ENCODE peak calls at places on chromosomes 6 and 20, in ten cellular contexts. B is AG10803, E is lung, K is nephron progenitor cell, X is body of pancreas, M is MM.1S, I is adrenal gland, H is B cell, A is AG09309, U is GM20000. D is an unnamed sample.

GRCh38 chr6:145733207-145733606 is 2.1 kb downstream of the EPM2A start:
- DNase-seq in B (no peak), H (no peak), U (no peak), K (no peak), X (no peak), M (no peak), A (no peak), E (no peak), I (no peak), D (no peak)

GRCh38 chr6:56534680-56535419 is 107.8 kb downstream of the DST start:
- DNase-seq in B (no peak), I (no peak), K (no peak), X (no peak), M (no peak), H (no peak), U (no peak), A (no peak), E (no peak), D (no peak)

GRCh38 chr6:74805841-74806696 is 399.8 kb downstream of the COL12A1 start:
- DNase-seq in E (no peak), K (no peak), B (peak), A (no peak), X (no peak), H (no peak), I (no peak), U (no peak), M (no peak), D (no peak)

GRCh38 chr20:58078741-58079522 is 149.5 kb downstream of the ANKRD60 start:
- DNase-seq in I (peak), E (no peak), H (no peak), K (no peak), X (no peak), U (no peak), M (no peak), A (peak), B (peak), D (no peak)

GRCh38 chr6:91788501-91788900 is 1201.6 kb upstream of the MAP3K7 start:
- DNase-seq in H (no peak), E (no peak), K (no peak), A (no peak), X (no peak), M (no peak), B (no peak), I (no peak), U (no peak), D (no peak)

GRCh38 chr6:105204768-105205167 is 25.0 kb upstream of the POPDC3 start:
- DNase-seq in I (no peak), M (no peak), E (no peak), H (no peak), X (no peak), U (no peak), K (no peak), A (no peak), B (no peak), D (no peak)

GRCh38 chr20:17936791-17937687 is 31.6 kb downstream of the SNX5 start:
- DNase-seq in H (no peak), I (no peak), K (no peak), B (peak), U (no peak), A (peak), E (peak), M (no peak), X (peak), D (peak)

GRCh38 chr6:49776444-49776843 is 10.6 kb downstream of the PGK2 start:
- DNase-seq in X (no peak), H (no peak), B (no peak), E (no peak), K (no peak), U (no peak), A (no peak), I (no peak), M (no peak), D (no peak)

GRCh38 chr20:34717230-34718095 is 13.3 kb downstream of the TP53INP2 start:
- DNase-seq in M (no peak), I (no peak), X (no peak), B (no peak), H (no peak), A (no peak), K (no peak), U (no peak), E (no peak), D (no peak)

GRCh38 chr20:43894531-43894930 is 20.1 kb upstream of the TOX2 start:
- DNase-seq in H (no peak), U (no peak), X (no peak), A (no peak), K (no peak), E (no peak), M (no peak), B (no peak), I (no peak), D (no peak)

GRCh38 chr20:53262294-53262840 is 290.2 kb downstream of the TSHZ2 start:
- DNase-seq in B (no peak), A (no peak), I (no peak), H (no peak), E (no peak), X (no peak), M (no peak), U (no peak), K (no peak), D (no peak)

GRCh38 chr6:42047220-42047590 is 3.1 kb upstream of the TAF8 start:
- DNase-seq in X (no peak), E (no peak), M (no peak), I (no peak), H (no peak), U (no peak), B (no peak), K (no peak), A (no peak), D (no peak)

GRCh38 chr20:3420211-3420707 is 12.8 kb upstream of the DNAAF9 start:
- DNase-seq in K (no peak), H (no peak), X (peak), B (peak), A (peak), M (no peak), U (peak), I (peak), E (peak), D (peak)

GRCh38 chr20:38883081-38883980 is 42.9 kb upstream of the FAM83D start:
- DNase-seq in E (no peak), X (no peak), K (no peak), I (peak), M (no peak), A (no peak), U (no peak), B (peak), H (no peak), D (peak)

GRCh38 chr6:14738933-14739332 is 506.9 kb upstream of the JARID2 start:
- DNase-seq in A (no peak), H (no peak), M (no peak), I (no peak), X (no peak), E (no peak), K (no peak), U (no peak), B (no peak), D (no peak)

GRCh38 chr20:47973519-47974233 is 188.4 kb upstream of the SULF2 start:
- DNase-seq in X (peak), M (no peak), E (no peak), I (no peak), A (no peak), K (peak), U (no peak), B (no peak), H (no peak), D (no peak)

GRCh38 chr20:9286501-9286900 is 217.6 kb downstream of the PLCB4 start:
- DNase-seq in X (no peak), M (no peak), E (no peak), K (no peak), H (no peak), A (no peak), U (no peak), B (no peak), I (no peak), D (no peak)

GRCh38 chr6:108592371-108593337 is 31.9 kb downstream of the FOXO3 start:
- DNase-seq in I (no peak), U (peak), B (peak), H (peak), E (no peak), M (peak), K (peak), X (peak), A (peak), D (no peak)

GRCh38 chr6:33927551-33927950 is 123.7 kb upstream of the MLN start:
- DNase-seq in A (peak), B (peak), K (no peak), E (no peak), H (no peak), X (peak), I (peak), M (no peak), U (no peak), D (no peak)

GRCh38 chr6:25354078-25354940 is 75.1 kb downstream of the CARMIL1 start:
- DNase-seq in X (no peak), B (peak), K (no peak), U (no peak), H (no peak), A (peak), I (no peak), E (no peak), M (no peak), D (no peak)

GRCh38 chr6:44967481-44967880 is 360.6 kb upstream of the RUNX2 start:
- DNase-seq in I (no peak), E (no peak), X (no peak), K (no peak), B (peak), M (no peak), A (no peak), U (no peak), H (no peak), D (no peak)

GRCh38 chr6:157148391-157149323 is 174.7 kb downstream of the TMEM242 start:
- DNase-seq in H (no peak), E (no peak), A (peak), X (peak), B (peak), U (no peak), M (no peak), I (peak), K (no peak), D (no peak)

GRCh38 chr20:24981282-24981681 is 11.3 kb downstream of the APMAP start:
- DNase-seq in U (no peak), E (no peak), I (peak), H (no peak), A (no peak), B (no peak), K (no peak), X (no peak), M (no peak), D (no peak)

GRCh38 chr6:133854633-133855598 is 34.0 kb upstream of the TCF21 start:
- DNase-seq in X (no peak), B (no peak), I (no peak), U (no peak), E (no peak), M (peak), H (no peak), A (no peak), K (peak), D (peak)

GRCh38 chr6:15623282-15624116 is 39.3 kb downstream of the DTNBP1 start:
- DNase-seq in U (peak), I (no peak), E (no peak), H (no peak), A (no peak), K (no peak), B (peak), X (no peak), M (peak), D (no peak)

GRCh38 chr6:137277971-137278602 is 58.9 kb upstream of the IFNGR1 start:
- DNase-seq in B (peak), U (no peak), H (no peak), K (peak), E (no peak), X (no peak), I (no peak), A (no peak), M (no peak), D (no peak)

GRCh38 chr6:120604510-120604909 is 729.8 kb downstream of the TBC1D32 start:
- DNase-seq in M (no peak), I (no peak), X (no peak), K (no peak), A (no peak), U (no peak), H (no peak), B (no peak), E (no peak), D (no peak)

GRCh38 chr6:154868143-154868594 is 126.9 kb upstream of the TIAM2 start:
- DNase-seq in K (no peak), E (no peak), B (peak), M (peak), U (peak), A (peak), H (peak), X (peak), I (no peak), D (peak)

GRCh38 chr6:6277418-6277817 is 43.0 kb downstream of the F13A1 start:
- DNase-seq in H (no peak), K (no peak), M (no peak), A (peak), X (no peak), U (no peak), E (no peak), I (no peak), B (peak), D (no peak)

GRCh38 chr6:41970436-41970846 is 28.8 kb upstream of the CCND3 start:
- DNase-seq in H (no peak), B (peak), E (peak), U (no peak), I (peak), X (peak), M (no peak), K (no peak), A (peak), D (no peak)

GRCh38 chr6:27503436-27504030 is 30.6 kb upstream of the ZNF184 start:
- DNase-seq in A (peak), U (peak), E (peak), H (no peak), M (peak), I (peak), B (peak), K (peak), X (peak), D (peak)

GRCh38 chr20:48986899-48987298 is 59.2 kb upstream of the CSE1L start:
- DNase-seq in I (no peak), X (peak), M (no peak), H (no peak), K (no peak), B (no peak), E (no peak), A (no peak), U (no peak), D (no peak)
- TF ChIP-seq CTCF in I (peak), X (peak), M (peak), H (no peak), K (no peak), B (peak), E (no peak), A (peak), U (no peak), D (peak)

GRCh38 chr6:126172151-126172550 is 167.8 kb upstream of the CENPW start:
- DNase-seq in X (no peak), U (no peak), A (no peak), E (no peak), I (no peak), B (no peak), K (no peak), M (no peak), H (no peak), D (no peak)

GRCh38 chr6:126180585-126180984 is 159.3 kb upstream of the CENPW start:
- DNase-seq in K (no peak), M (no peak), E (no peak), I (no peak), X (no peak), H (no peak), B (peak), U (no peak), A (peak), D (no peak)

GRCh38 chr6:126175251-126175650 is 164.7 kb upstream of the CENPW start:
- DNase-seq in X (no peak), E (no peak), I (no peak), A (no peak), B (no peak), H (no peak), K (no peak), U (no peak), M (no peak), D (no peak)

GRCh38 chr6:126174697-126175096 is 165.2 kb upstream of the CENPW start:
- DNase-seq in I (no peak), A (no peak), H (no peak), U (no peak), B (no peak), K (no peak), X (no peak), E (no peak), M (no peak), D (no peak)

DNA sequence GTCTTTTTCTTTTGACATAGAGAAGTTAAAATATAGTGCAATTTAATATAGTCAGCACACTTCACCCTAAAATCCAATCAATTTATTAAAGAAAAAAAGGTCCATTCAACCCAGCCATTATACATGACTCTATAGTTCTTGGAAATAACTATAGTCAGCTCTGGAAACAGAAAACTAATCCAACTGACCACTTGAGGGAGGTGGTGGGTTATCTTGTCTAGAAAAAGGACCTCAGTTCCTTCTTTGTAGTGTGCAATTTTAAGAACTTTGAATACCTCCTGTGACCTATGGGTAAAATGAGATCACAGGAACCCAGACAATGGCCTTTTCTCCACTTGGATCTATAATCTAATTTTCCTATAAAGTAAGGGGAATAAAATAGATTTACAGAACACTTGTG is 163.6 kb upstream of the CENPW start:
- DNase-seq in H (no peak), E (no peak), K (no peak), I (no peak), B (no peak), M (no peak), A (no peak), X (no peak), U (no peak), D (no peak)
- TF ChIP-seq CTCF in H (no peak), E (no peak), K (peak), I (no peak), B (peak), M (no peak), A (peak), X (no peak), U (no peak), D (no peak)

GRCh38 chr20:62515826-62516225 is 40.0 kb upstream of the GATA5 start:
- DNase-seq in B (no peak), U (no peak), E (no peak), M (no peak), K (no peak), I (no peak), X (no peak), H (no peak), A (no peak), D (no peak)

GRCh38 chr20:62515280-62515679 is 39.5 kb upstream of the GATA5 start:
- DNase-seq in X (no peak), I (no peak), U (no peak), A (no peak), B (no peak), M (no peak), H (no peak), K (no peak), E (no peak), D (no peak)

GRCh38 chr20:62517901-62518610 is 42.3 kb upstream of the GATA5 start:
- DNase-seq in B (no peak), K (no peak), M (no peak), U (no peak), X (no peak), H (no peak), I (no peak), A (no peak), E (no peak), D (no peak)

GRCh38 chr20:62517168-62517567 is 41.4 kb upstream of the GATA5 start:
- DNase-seq in U (no peak), I (no peak), B (no peak), H (no peak), M (no peak), K (no peak), X (no peak), E (no peak), A (no peak), D (no peak)

GRCh38 chr20:62516345-62516744 is 40.5 kb upstream of the GATA5 start:
- DNase-seq in A (no peak), X (peak), K (no peak), E (no peak), U (no peak), H (no peak), B (no peak), I (no peak), M (no peak), D (no peak)
- TF ChIP-seq CTCF in A (peak), X (no peak), K (peak), E (no peak), U (no peak), H (no peak), B (no peak), I (no peak), M (peak), D (no peak)

DNA sequence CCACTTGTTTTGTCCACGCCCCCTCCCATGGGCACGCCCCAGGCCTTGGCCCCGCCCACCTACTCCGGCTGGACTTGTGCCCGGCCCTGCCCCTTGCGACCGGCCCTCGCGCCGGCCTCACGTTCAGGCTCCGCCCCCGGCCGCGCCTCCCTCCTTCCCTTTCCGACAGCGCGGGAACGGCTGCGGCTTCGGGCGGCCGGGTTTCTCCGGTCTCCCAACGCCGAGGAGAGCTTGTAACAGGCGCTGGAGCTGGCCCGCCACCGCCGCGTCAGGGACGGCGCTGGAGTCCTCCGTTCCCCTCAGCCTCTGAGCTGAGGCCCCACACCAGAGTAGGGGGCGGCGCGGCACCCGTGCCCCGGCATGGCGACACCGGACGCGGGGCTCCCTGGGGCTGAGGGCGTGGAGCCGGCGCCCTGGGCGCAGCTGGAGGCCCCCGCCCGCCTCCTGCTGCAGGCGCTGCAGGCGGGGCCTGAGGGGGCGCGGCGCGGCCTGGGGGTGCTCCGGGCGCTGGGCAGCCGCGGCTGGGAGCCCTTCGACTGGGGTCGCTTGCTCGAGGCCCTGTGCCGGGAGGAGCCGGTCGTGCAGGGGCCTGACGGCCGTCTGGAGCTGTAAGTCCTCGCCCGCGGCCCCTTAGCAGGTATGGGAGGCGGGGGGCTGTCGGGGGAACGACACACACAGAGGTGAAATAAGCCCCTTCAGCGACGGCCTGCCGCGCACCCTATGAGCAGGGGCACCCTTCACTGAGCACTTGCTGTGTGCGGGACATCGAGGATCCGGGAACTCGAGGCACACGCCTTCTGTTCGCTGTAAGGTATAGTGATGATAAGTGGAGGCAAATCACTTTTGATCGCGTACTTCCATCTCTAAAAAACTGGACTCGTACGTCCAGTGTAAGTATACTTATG is at the start of gene FANCE:
- DNase-seq in H (peak), M (peak), X (peak), A (no peak), U (peak), I (peak), E (peak), B (peak), K (peak), D (peak)
- TF ChIP-seq CTCF in H (no peak), M (no peak), X (no peak), A (no peak), U (no peak), I (no peak), E (no peak), B (no peak), K (no peak), D (no peak)